ENCODE peak calls at places on chromosomes 6 and 20, in four cellular contexts. T is NCI-H1417, Y is heart right ventricle, H is psoas muscle. W is an unnamed sample.

GRCh38 chr6:79913369-79913768 is 34.0 kb downstream of the ELOVL4 start:
- DNase-seq in T (no peak), Y (no peak), H (no peak), W (no peak)

GRCh38 chr20:63766695-63767426 is 27.3 kb downstream of the SLC2A4RG start:
- DNase-seq in T (no peak), Y (no peak), H (no peak), W (no peak)

GRCh38 chr20:43737925-43738324 is 11.1 kb upstream of the GTSF1L start:
- DNase-seq in T (no peak), Y (no peak), H (no peak), W (no peak)

GRCh38 chr20:49989234-49990065 is 6.7 kb downstream of the SNAI1 start:
- DNase-seq in T (no peak), Y (peak), H (peak), W (peak)

GRCh38 chr6:2503816-2504494 is 246.8 kb downstream of the MYLK4 start:
- DNase-seq in T (no peak), Y (no peak), H (no peak), W (no peak)

GRCh38 chr6:32189082-32189741 is 790 bp downstream of the PBX2 start:
- DNase-seq in T (no peak), Y (no peak), H (no peak), W (no peak)

GRCh38 chr6:122049341-122049740 is 350.1 kb upstream of the HSF2 start:
- DNase-seq in T (no peak), Y (peak), H (no peak), W (no peak)

GRCh38 chr20:40897177-40897700 is 131.4 kb upstream of the TOP1 start:
- DNase-seq in T (peak), Y (no peak), H (no peak), W (peak)

GRCh38 chr6:125950293-125950692 is 6.3 kb upstream of the HINT3 start:
- DNase-seq in T (no peak), Y (no peak), H (no peak), W (no peak)

GRCh38 chr6:119566546-119567263 is 217.1 kb upstream of the MAN1A1 start:
- DNase-seq in T (no peak), Y (no peak), H (no peak), W (no peak)

GRCh38 chr6:168017629-168018028 is 20.2 kb downstream of the KIF25 start:
- DNase-seq in T (no peak), Y (no peak), H (no peak), W (peak)

GRCh38 chr6:151478670-151479069 is 15.1 kb upstream of the CCDC170 start:
- DNase-seq in T (no peak), Y (no peak), H (no peak), W (no peak)

GRCh38 chr6:138673317-138674014 is 100.1 kb upstream of the CCDC28A start:
- DNase-seq in T (no peak), Y (no peak), H (no peak), W (no peak)

GRCh38 chr6:25617997-25618396 is 34.0 kb upstream of the SCGN start:
- DNase-seq in T (no peak), Y (no peak), H (no peak), W (no peak)

GRCh38 chr6:108945686-108946158 is 97.5 kb downstream of the ARMC2 start:
- DNase-seq in T (no peak), Y (peak), H (peak), W (peak)

GRCh38 chr6:114024746-114025145 is 53.8 kb upstream of the HDAC2 start:
- DNase-seq in T (no peak), Y (no peak), H (no peak), W (no peak)

GRCh38 chr6:27753668-27754407 is 158.4 kb downstream of the OR2B2 start:
- DNase-seq in T (peak), Y (peak), H (peak), W (peak)

GRCh38 chr20:36818831-36819230 is 45.3 kb upstream of the DSN1 start:
- DNase-seq in T (no peak), Y (no peak), H (no peak), W (no peak)

GRCh38 chr6:131828080-131828479 is 20.3 kb downstream of the ENPP1 start:
- DNase-seq in T (no peak), Y (no peak), H (peak), W (no peak)

GRCh38 chr6:21731411-21732031 is 138.0 kb downstream of the SOX4 start:
- DNase-seq in T (no peak), Y (no peak), H (no peak), W (no peak)

GRCh38 chr6:51025082-51025777 is 206.6 kb downstream of the TFAP2B start:
- DNase-seq in T (no peak), Y (no peak), H (peak), W (no peak)